ENCODE peak calls at places on chromosomes 7 and 10, in five cellular contexts. W, M, J, T and L are unnamed samples. For H3K4me1, the result is how much of the 10 kb centered on the place peaks cover.

GRCh38 chr7:82745820-82746219 is 302.2 kb upstream of the CACNA2D1 start:
- DNase-seq in M (no peak), T (no peak), W (no peak), J (no peak), L (no peak)

GRCh38 chr10:68790476-68790875 is 36.9 kb upstream of the STOX1 start:
- DNase-seq in T (no peak), J (no peak), W (no peak), M (no peak), L (no peak)

GRCh38 chr7:2116086-2116810 is 116.5 kb downstream of the MAD1L1 start:
- DNase-seq in W (peak), T (peak), M (no peak), J (no peak), L (no peak)

GRCh38 chr7:92836489-92837213 is at the start of gene CDK6:
- DNase-seq in J (peak), T (no peak), M (peak), W (peak), L (no peak)

GRCh38 chr7:14504134-14504533 is 398.4 kb downstream of the DGKB start:
- DNase-seq in M (no peak), J (no peak), T (no peak), W (no peak), L (no peak)

GRCh38 chr10:98916751-98917150 is 318.9 kb downstream of the HPSE2 start:
- DNase-seq in W (no peak), M (no peak), J (no peak), T (no peak), L (no peak)

GRCh38 chr10:24132741-24133140 is 76.2 kb upstream of the KIAA1217 start:
- DNase-seq in M (no peak), T (peak), W (no peak), J (no peak), L (no peak)

GRCh38 chr7:132189881-132190280 is 386.4 kb downstream of the PLXNA4 start:
- DNase-seq in M (no peak), W (no peak), T (no peak), J (no peak), L (no peak)

GRCh38 chr7:77327932-77328628 is 88.1 kb downstream of the GSAP start:
- DNase-seq in W (no peak), M (no peak), J (no peak), T (no peak), L (no peak)

GRCh38 chr7:63093481-63093880 is 905.2 kb upstream of the ZNF722 start:
- DNase-seq in T (no peak), M (no peak), W (no peak), J (no peak), L (no peak)

GRCh38 chr10:110355922-110356627 is 51.4 kb upstream of the SMNDC1 start:
- DNase-seq in J (no peak), M (no peak), W (no peak), T (no peak), L (no peak)
- H3K4me1 ChIP-seq in J (under half), M (under half), W (under half), T (under half), L (under half)

DNA sequence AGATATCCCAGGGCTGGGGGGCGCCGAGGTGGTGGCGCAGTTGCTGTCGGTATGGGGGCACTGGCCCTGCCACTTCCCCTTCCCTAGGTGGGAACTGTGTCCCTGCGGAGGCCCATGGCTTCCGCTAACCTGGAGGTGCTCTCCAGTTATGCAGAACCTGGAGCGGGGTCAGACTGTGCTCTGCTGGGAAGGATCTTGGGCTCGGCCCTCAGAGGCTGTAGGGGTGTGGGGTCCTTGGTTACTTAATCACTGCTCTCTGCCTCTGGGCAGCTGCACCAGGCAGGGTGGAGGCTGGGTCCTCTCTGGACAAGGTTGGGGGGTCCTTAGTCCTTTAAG is 2.4 kb downstream of the BRI3 start:
- DNase-seq in T (no peak), W (no peak), M (no peak), J (peak), L (no peak)
- H3K4me3 ChIP-seq in T (peak), W (peak), M (no peak), J (peak), L (peak)

GRCh38 chr7:6259257-6259656 is 13.2 kb downstream of the CYTH3 start:
- DNase-seq in T (no peak), M (no peak), W (no peak), J (no peak), L (no peak)
- H3K4me1 ChIP-seq in T (under half), M (under half), W (half or more), J (half or more), L (half or more)

DNA sequence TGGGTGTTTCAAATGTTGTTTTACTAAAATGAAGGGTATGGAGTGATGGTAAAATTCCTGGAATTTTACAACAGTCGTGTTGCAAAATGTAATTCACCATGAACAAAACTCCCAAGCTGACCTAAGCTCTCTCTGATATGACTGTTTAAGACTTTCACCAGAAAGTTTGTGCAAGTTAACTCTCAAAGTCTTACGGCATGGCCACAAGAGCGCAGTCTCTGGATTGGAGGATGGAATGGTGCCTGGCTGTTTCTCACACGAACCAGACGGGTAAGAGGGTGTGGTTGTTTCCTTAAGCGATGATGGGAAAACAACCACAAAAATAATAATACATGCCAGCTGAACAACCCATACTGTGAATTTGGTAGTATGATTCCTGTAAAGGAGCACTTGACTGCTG is 662.5 kb downstream of the KCNMA1 start:
- DNase-seq in M (no peak), W (no peak), T (no peak), J (no peak), L (no peak)
- H3K4me3 ChIP-seq in M (no peak), W (no peak), T (no peak), J (no peak), L (no peak)

GRCh38 chr10:96999337-96999736 is 167.2 kb downstream of the LCOR start:
- DNase-seq in M (no peak), W (no peak), J (no peak), T (no peak), L (no peak)
- H3K4me1 ChIP-seq in M (under half), W (under half), J (under half), T (under half), L (under half)